ENCODE peak calls at places on chromosomes 1 and 21, in ten cellular contexts. U is heart right ventricle; J is naive thymus-derived CD8-positive, alpha-beta T cell; B is osteocyte; O is AG09309; M is MG63; A is naive B cell; W is fibroblast of lung; S is activated CD8-positive, alpha-beta memory T cell treated with anti-CD3 and anti-CD28 coated beads, Interleukin-2, amount 50 U/mL, for 4 hours; N is activated CD4-positive, alpha-beta T cell treated with anti-CD3 and anti-CD28 coated beads, Interleukin-2, amount 50 U/mL, for 48 hours. V is an unnamed sample.

GRCh38 chr1:34131396-34132160 is 33.5 kb downstream of the CSMD2 start:
- DNase-seq in U (no peak), J (no peak), B (peak; percentile 59), O (no peak), M (no peak), A (no peak), W (no peak), S (no peak), N (no peak), V (no peak)

GRCh38 chr21:33901421-33902288 is 13.9 kb downstream of the ATP5PO start:
- DNase-seq in U (no peak), J (peak; percentile 19), B (no peak), O (peak; percentile 32), M (peak; percentile 48), A (no peak), W (peak; percentile 70), S (no peak), N (no peak), V (no peak)

GRCh38 chr1:183363967-183364366 is 54.2 kb downstream of the NMNAT2 start:
- DNase-seq in U (no peak), J (no peak), B (no peak), O (no peak), M (no peak), A (no peak), W (no peak), S (no peak), N (no peak), V (no peak)

GRCh38 chr1:33306561-33307493 is 14.1 kb downstream of the A3GALT2 start:
- DNase-seq in U (peak; percentile 57), J (peak; percentile 20), B (no peak), O (no peak), M (no peak), A (no peak), W (no peak), S (no peak), N (no peak), V (peak; percentile 15)

GRCh38 chr21:45308211-45309068 is 20.7 kb upstream of the POFUT2 start:
- DNase-seq in U (peak; percentile 32), J (no peak), B (no peak), O (no peak), M (no peak), A (no peak), W (peak; percentile 88), S (no peak), N (no peak), V (no peak)

GRCh38 chr1:227729881-227730629 is 5.0 kb downstream of the JMJD4 start:
- DNase-seq in U (no peak), J (peak; percentile 34), B (no peak), O (peak; percentile 11), M (peak; percentile 64), A (no peak), W (peak; percentile 54), S (no peak), N (peak; percentile 53), V (peak; percentile 57)

GRCh38 chr1:203040518-203041275 is 14.4 kb downstream of the PPFIA4 start:
- DNase-seq in U (no peak), J (no peak), B (no peak), O (no peak), M (no peak), A (no peak), W (no peak), S (no peak), N (no peak), V (no peak)

GRCh38 chr1:51236548-51237312 is 657 bp downstream of the RNF11 start:
- DNase-seq in U (no peak), J (peak; percentile 58), B (peak; percentile 85), O (no peak), M (peak; percentile 36), A (peak; percentile 38), W (peak; percentile 55), S (peak; percentile 44), N (peak; percentile 40), V (peak; percentile 53)

GRCh38 chr1:180584869-180585268 is 26.1 kb downstream of the OVAAL start:
- DNase-seq in U (no peak), J (no peak), B (no peak), O (no peak), M (no peak), A (no peak), W (no peak), S (no peak), N (no peak), V (no peak)

GRCh38 chr1:119141660-119142059 is 1.2 kb upstream of the WARS2 start:
- DNase-seq in U (no peak), J (no peak), B (no peak), O (no peak), M (no peak), A (no peak), W (no peak), S (no peak), N (no peak), V (no peak)

GRCh38 chr1:178575611-178576331 is 62.9 kb downstream of the TEX35 start:
- DNase-seq in U (no peak), J (no peak), B (no peak), O (no peak), M (no peak), A (peak; percentile 67), W (peak; percentile 17), S (no peak), N (no peak), V (no peak)

GRCh38 chr21:16454371-16454770 is 724.6 kb downstream of the USP25 start:
- DNase-seq in U (no peak), J (no peak), B (no peak), O (no peak), M (no peak), A (no peak), W (peak; percentile 16), S (no peak), N (no peak), V (no peak)

GRCh38 chr1:75985827-75986226 is 53.6 kb upstream of the ASB17 start:
- DNase-seq in U (no peak), J (no peak), B (no peak), O (no peak), M (no peak), A (no peak), W (no peak), S (no peak), N (no peak), V (no peak)

GRCh38 chr21:27126140-27126539 is 159.3 kb upstream of the ADAMTS5 start:
- DNase-seq in U (no peak), J (no peak), B (no peak), O (no peak), M (no peak), A (no peak), W (no peak), S (no peak), N (no peak), V (no peak)

GRCh38 chr1:112394743-112395062 is 1.3 kb upstream of the CTTNBP2NL start:
- DNase-seq in U (no peak), J (no peak), B (no peak), O (no peak), M (no peak), A (no peak), W (no peak), S (no peak), N (no peak), V (no peak)

GRCh38 chr1:30511563-30512252 is 211.7 kb downstream of the MATN1 start:
- DNase-seq in U (no peak), J (no peak), B (peak; percentile 70), O (peak; percentile 24), M (peak; percentile 70), A (no peak), W (peak; percentile 72), S (no peak), N (no peak), V (no peak)

GRCh38 chr1:151968058-151968457 is 25.6 kb downstream of the S100A10 start:
- DNase-seq in U (no peak), J (peak; percentile 81), B (no peak), O (no peak), M (no peak), A (peak; percentile 29), W (peak; percentile 43), S (peak; percentile 43), N (peak; percentile 36), V (peak; percentile 53)

GRCh38 chr1:20142001-20142710 is 3.0 kb downstream of the PLA2G2F start:
- DNase-seq in U (no peak), J (no peak), B (no peak), O (no peak), M (no peak), A (no peak), W (no peak), S (no peak), N (no peak), V (no peak)

GRCh38 chr1:3312310-3312734 is 142.1 kb upstream of the ARHGEF16 start:
- DNase-seq in U (no peak), J (no peak), B (no peak), O (no peak), M (no peak), A (no peak), W (no peak), S (no peak), N (no peak), V (no peak)

GRCh38 chr1:229769006-229769405 is 143.0 kb downstream of the URB2 start:
- DNase-seq in U (no peak), J (no peak), B (no peak), O (no peak), M (no peak), A (no peak), W (no peak), S (no peak), N (no peak), V (no peak)

GRCh38 chr1:1435094-1435903 is at the start of gene VWA1:
- DNase-seq in U (peak; percentile 83), J (peak; percentile 62), B (no peak), O (no peak), M (peak; percentile 66), A (peak; percentile 65), W (peak; percentile 71), S (peak; percentile 72), N (peak; percentile 67), V (peak; percentile 78)

GRCh38 chr1:117534995-117535467 is 70.8 kb upstream of the TENT5C start:
- DNase-seq in U (no peak), J (peak; percentile 69), B (no peak), O (peak; percentile 46), M (peak; percentile 11), A (peak; percentile 65), W (peak; percentile 52), S (no peak), N (peak; percentile 31), V (peak; percentile 27)

GRCh38 chr1:28509705-28510349 is 4.0 kb downstream of the RCC1 start:
- DNase-seq in U (no peak), J (no peak), B (no peak), O (no peak), M (peak; percentile 47), A (no peak), W (peak; percentile 53), S (peak; percentile 59), N (peak; percentile 39), V (peak; percentile 52)

GRCh38 chr1:210233495-210234253 is 1.1 kb downstream of the SERTAD4 start:
- DNase-seq in U (peak; percentile 52), J (no peak), B (no peak), O (no peak), M (peak; percentile 81), A (peak; percentile 3), W (peak; percentile 83), S (no peak), N (peak; percentile 29), V (peak; percentile 60)

GRCh38 chr1:219385786-219386427 is 212.2 kb downstream of the LYPLAL1 start:
- DNase-seq in U (no peak), J (peak; percentile 4), B (no peak), O (no peak), M (peak; percentile 48), A (peak; percentile 23), W (peak; percentile 65), S (no peak), N (peak; percentile 24), V (peak; percentile 46)

GRCh38 chr1:85406887-85407593 is 57.9 kb downstream of the DDAH1 start:
- DNase-seq in U (no peak), J (no peak), B (no peak), O (peak; percentile 77), M (peak; percentile 69), A (no peak), W (peak; percentile 97), S (no peak), N (no peak), V (no peak)

V was measured in stimulated activated CD4-positive, alpha-beta T cell treated with anti-CD3 and anti-CD28 coated beads, Interleukin-15, amount 100 ng/mL, for 24 hours.